ENCODE peak calls at places on chromosomes 7 and 10, in eight cellular contexts. A is lower lobe of right lung, U is OCI-LY7, Z is upper lobe of right lung, D is fibroblast of lung, L is choroid plexus epithelial cell, P is NB4, K is AG04450. X is an unnamed sample.

GRCh38 chr10:52818019-52818418 is 45.4 kb upstream of the MBL2 start:
- DNase-seq in A (no peak), U (peak; percentile 80), Z (no peak), D (peak; percentile 67), L (peak; percentile 85), P (peak; percentile 66), K (no peak), X (peak; percentile 91)

GRCh38 chr7:126856691-126857291 is 395.9 kb downstream of the GRM8 start:
- DNase-seq in A (no peak), U (peak; percentile 19), Z (no peak), D (no peak), L (peak; percentile 54), P (peak; percentile 27), K (no peak), X (peak; percentile 35)

GRCh38 chr7:94338921-94339371 is 55.7 kb upstream of the COL1A2 start:
- DNase-seq in A (no peak), U (no peak), Z (no peak), D (peak; percentile 57), L (peak; percentile 47), P (no peak), K (no peak), X (peak; percentile 65)

GRCh38 chr10:71206911-71207310 is 5.5 kb upstream of the UNC5B start:
- DNase-seq in A (no peak), U (no peak), Z (peak; percentile 38), D (no peak), L (peak; percentile 22), P (no peak), K (no peak), X (no peak)

GRCh38 chr10:106873770-106874717 is 290.5 kb downstream of the SORCS1 start:
- DNase-seq in A (no peak), U (no peak), Z (no peak), D (no peak), L (no peak), P (no peak), K (no peak), X (no peak)

GRCh38 chr7:126606331-126606730 is 646.4 kb downstream of the GRM8 start:
- DNase-seq in A (no peak), U (no peak), Z (no peak), D (no peak), L (no peak), P (no peak), K (no peak), X (peak; percentile 52)

GRCh38 chr10:71501402-71501801 is 104.7 kb downstream of the CDH23 start:
- DNase-seq in A (no peak), U (no peak), Z (no peak), D (no peak), L (no peak), P (no peak), K (no peak), X (no peak)

GRCh38 chr7:79507161-79507560 is 53.7 kb upstream of the MAGI2 start:
- DNase-seq in A (no peak), U (no peak), Z (no peak), D (no peak), L (no peak), P (no peak), K (no peak), X (no peak)

GRCh38 chr7:47602272-47603004 is 20.5 kb upstream of the TNS3 start:
- DNase-seq in A (no peak), U (no peak), Z (no peak), D (no peak), L (no peak), P (no peak), K (no peak), X (peak; percentile 71)

GRCh38 chr7:18663321-18663720 is 167.8 kb downstream of the HDAC9 start:
- DNase-seq in A (no peak), U (no peak), Z (peak; percentile 47), D (no peak), L (no peak), P (no peak), K (no peak), X (no peak)

GRCh38 chr10:51860257-51860656 is 160.9 kb upstream of the CSTF2T start:
- DNase-seq in A (no peak), U (no peak), Z (no peak), D (peak; percentile 80), L (peak; percentile 73), P (peak; percentile 6), K (no peak), X (peak; percentile 51)

GRCh38 chr10:74842301-74842700 is 15.9 kb downstream of the KAT6B start:
- DNase-seq in A (no peak), U (no peak), Z (no peak), D (no peak), L (no peak), P (peak; percentile 60), K (no peak), X (no peak)

GRCh38 chr7:155558961-155559360 is 12.6 kb upstream of the CNPY1 start:
- DNase-seq in A (peak; percentile 36), U (no peak), Z (no peak), D (no peak), L (no peak), P (no peak), K (no peak), X (no peak)

GRCh38 chr10:69847883-69848282 is 46.2 kb downstream of the COL13A1 start:
- DNase-seq in A (no peak), U (no peak), Z (no peak), D (no peak), L (no peak), P (peak; percentile 14), K (no peak), X (no peak)

GRCh38 chr7:133510326-133511055 is 257.6 kb downstream of the EXOC4 start:
- DNase-seq in A (no peak), U (no peak), Z (no peak), D (no peak), L (peak; percentile 30), P (no peak), K (no peak), X (peak; percentile 75)

GRCh38 chr10:32489935-32490334 is 44.0 kb downstream of the CCDC7 start:
- DNase-seq in A (no peak), U (no peak), Z (no peak), D (no peak), L (peak; percentile 46), P (no peak), K (no peak), X (no peak)

GRCh38 chr7:11831727-11832495 is at the start of gene THSD7A:
- DNase-seq in A (peak; percentile 64), U (no peak), Z (peak; percentile 81), D (peak; percentile 62), L (peak; percentile 54), P (peak; percentile 70), K (no peak), X (peak; percentile 46)
- TF ChIP-seq CTCF in A (no peak), U (no peak), Z (no peak), D (no peak), L (no peak), P (no peak), K (no peak), X (no peak)

GRCh38 chr7:71735961-71736556 is 604.1 kb downstream of the GALNT17 start:
- DNase-seq in A (peak; percentile 55), U (peak; percentile 59), Z (no peak), D (peak; percentile 63), L (peak; percentile 80), P (peak; percentile 78), K (peak; percentile 3), X (peak; percentile 50)

GRCh38 chr7:71727347-71727746 is 595.4 kb downstream of the GALNT17 start:
- DNase-seq in A (no peak), U (no peak), Z (no peak), D (no peak), L (no peak), P (no peak), K (no peak), X (no peak)

GRCh38 chr7:71733108-71733870 is 601.3 kb downstream of the GALNT17 start:
- DNase-seq in A (peak; percentile 83), U (peak; percentile 65), Z (peak; percentile 91), D (peak; percentile 64), L (peak; percentile 71), P (peak; percentile 83), K (peak; percentile 2), X (peak; percentile 55)
- H3K4me3 ChIP-seq in A (peak overlapping the region; percentile 23), U (no peak overlapping the region), Z (no peak overlapping the region), D (no peak overlapping the region), L (no peak overlapping the region), P (no peak overlapping the region), K (no peak overlapping the region), X (no peak overlapping the region)

GRCh38 chr10:45001382-45002148 is 842 bp downstream of the ZNF22 start:
- DNase-seq in A (peak; percentile 84), U (peak; percentile 72), Z (peak; percentile 83), D (peak; percentile 75), L (peak; percentile 82), P (peak; percentile 84), K (no peak), X (peak; percentile 78)
- TF ChIP-seq CTCF in A (no peak), U (no peak), Z (peak; percentile 21), D (no peak), L (peak; percentile 41), P (peak; percentile 4), K (peak; percentile 45), X (peak; percentile 21)

DNA sequence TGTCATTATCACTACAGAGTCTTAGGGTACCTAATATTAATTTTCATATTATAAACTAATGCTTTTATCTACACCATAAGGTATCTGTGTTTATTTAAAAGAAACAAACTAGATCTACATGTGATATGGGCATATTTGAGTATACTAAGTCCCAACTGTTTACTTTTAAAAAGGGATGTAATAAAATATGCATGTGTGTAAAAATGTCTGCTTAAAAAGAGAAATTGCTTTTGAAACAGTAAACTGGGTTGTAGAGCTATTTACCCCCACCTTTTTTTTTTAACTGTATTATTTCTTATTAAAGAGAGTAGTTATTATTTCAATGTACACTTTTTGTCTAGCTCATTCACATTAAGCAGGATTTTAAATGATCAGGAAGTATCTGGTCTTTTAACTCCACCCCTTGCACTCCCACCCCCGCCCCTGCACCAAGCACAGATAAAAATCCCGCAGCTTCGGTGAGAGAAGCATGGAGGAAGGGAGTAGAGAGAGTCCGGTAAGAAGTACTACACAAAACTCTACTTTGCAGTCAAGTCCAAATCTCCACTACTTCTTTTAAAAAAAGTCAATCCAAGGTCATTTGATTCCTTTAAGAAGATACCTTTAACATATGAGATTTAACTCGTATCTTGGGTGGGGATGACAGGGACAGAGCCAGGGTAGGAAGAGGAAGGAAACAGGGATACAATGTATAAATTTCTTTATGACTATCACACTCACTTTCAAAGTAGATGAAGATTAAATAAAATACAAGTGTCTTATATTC is 131.9 kb downstream of the NRBF2 start:
- DNase-seq in A (no peak), U (peak; percentile 73), Z (no peak), D (peak; percentile 76), L (peak; percentile 82), P (peak; percentile 83), K (no peak), X (peak; percentile 68)
- H3K4me3 ChIP-seq in A (peak overlapping the region; percentile 58), U (peak overlapping the region; percentile 82), Z (peak overlapping the region; percentile 54), D (peak overlapping the region; percentile 64), L (peak overlapping the region; percentile 80), P (peak overlapping the region; percentile 79), K (peak overlapping the region; percentile 65), X (peak overlapping the region; percentile 71)